ENCODE peak calls at places on chromosomes 1 and 21, in four cellular contexts. Q is neural crest cell, B is HT1080, S is glutamatergic neuron. G is an unnamed sample.

GRCh38 chr1:41357451-41358151 is 3.6 kb upstream of the FOXO6 start:
- DNase-seq in Q (no peak), B (peak), S (no peak), G (peak)

GRCh38 chr1:68470388-68470970 is 20.7 kb upstream of the RPE65 start:
- DNase-seq in Q (no peak), B (no peak), S (no peak), G (peak)

GRCh38 chr1:158145173-158145719 is 35.4 kb upstream of the CD1D start:
- DNase-seq in Q (no peak), B (peak), S (no peak), G (no peak)

GRCh38 chr1:18332626-18333025 is 148.1 kb upstream of the KLHDC7A start:
- DNase-seq in Q (no peak), B (no peak), S (no peak), G (no peak)

GRCh38 chr1:17045623-17046022 is 8.2 kb downstream of the SDHB start:
- DNase-seq in Q (no peak), B (no peak), S (no peak), G (no peak)

GRCh38 chr1:201026234-201026633 is 2.7 kb upstream of the KIF21B start:
- DNase-seq in Q (no peak), B (no peak), S (no peak), G (no peak)

GRCh38 chr1:117610036-117610435 is 4.2 kb downstream of the TENT5C start:
- DNase-seq in Q (no peak), B (no peak), S (no peak), G (no peak)

GRCh38 chr21:31546402-31547155 is 112.9 kb upstream of the SOD1 start:
- DNase-seq in Q (no peak), B (no peak), S (no peak), G (no peak)

GRCh38 chr1:19737413-19737812 is 62.3 kb downstream of the TMCO4 start:
- DNase-seq in Q (no peak), B (peak), S (peak), G (peak)

GRCh38 chr1:220281159-220281574 is 8.9 kb upstream of the RAB3GAP2 start:
- DNase-seq in Q (no peak), B (no peak), S (no peak), G (no peak)

GRCh38 chr1:175400811-175401210 is 208.2 kb upstream of the KIAA0040 start:
- DNase-seq in Q (no peak), B (no peak), S (no peak), G (no peak)

GRCh38 chr21:38351961-38352521 is 95.2 kb downstream of the KCNJ15 start:
- DNase-seq in Q (no peak), B (peak), S (no peak), G (peak)

GRCh38 chr1:215637041-215637573 is 70.0 kb downstream of the KCTD3 start:
- DNase-seq in Q (no peak), B (peak), S (no peak), G (no peak)

GRCh38 chr1:19476440-19477190 is 8.7 kb downstream of the CAPZB start:
- DNase-seq in Q (no peak), B (no peak), S (no peak), G (no peak)

GRCh38 chr1:158185770-158186705 is 5.3 kb downstream of the CD1D start:
- DNase-seq in Q (no peak), B (no peak), S (no peak), G (no peak)

GRCh38 chr1:202199141-202199889 is 5.7 kb downstream of the LGR6 start:
- DNase-seq in Q (no peak), B (no peak), S (no peak), G (no peak)

GRCh38 chr1:201176931-201177330 is 13.7 kb upstream of the IGFN1 start:
- DNase-seq in Q (no peak), B (no peak), S (no peak), G (no peak)

GRCh38 chr1:44664730-44665370 is 9.4 kb downstream of the TMEM53 start:
- DNase-seq in Q (no peak), B (no peak), S (no peak), G (no peak)

GRCh38 chr1:186605762-186606350 is 74.4 kb downstream of the PTGS2 start:
- DNase-seq in Q (peak), B (peak), S (no peak), G (no peak)

GRCh38 chr1:7326366-7326765 is 444.7 kb upstream of the VAMP3 start:
- DNase-seq in Q (no peak), B (no peak), S (no peak), G (no peak)

GRCh38 chr1:154998201-154998780 is 4.3 kb upstream of the ZBTB7B start:
- DNase-seq in Q (no peak), B (no peak), S (no peak), G (no peak)

GRCh38 chr1:76075877-76076276 is 1.3 kb downstream of the ST6GALNAC3 start:
- DNase-seq in Q (no peak), B (no peak), S (no peak), G (no peak)

GRCh38 chr1:1144122-1144842 is 28.4 kb upstream of the C1orf159 start:
- DNase-seq in Q (no peak), B (no peak), S (no peak), G (no peak)